ENCODE peak calls at places on chromosome 14, in ten cellular contexts. E is breast epithelium, H is hepatocyte, G is uterus, I is psoas muscle, Q is right lobe of liver, B is IMR-90, A is transverse colon, O is GM23338, T is OCI-LY7. X is an unnamed sample.

GRCh38 chr14:90574640-90575131 is 177.9 kb downstream of the CALM1 start:
- DNase-seq in E (no peak), H (no peak), G (no peak), I (peak; percentile 79), Q (no peak), B (no peak), A (no peak), O (no peak), T (no peak), X (no peak)

GRCh38 chr14:36271939-36272907 is 48.2 kb downstream of the MBIP start:
- DNase-seq in E (no peak), H (no peak), G (no peak), I (no peak), Q (no peak), B (peak; percentile 5), A (peak; percentile 15), O (peak; percentile 56), T (no peak), X (no peak)

GRCh38 chr14:64725360-64725815 is 21.2 kb downstream of the PLEKHG3 start:
- DNase-seq in E (no peak), H (no peak), G (no peak), I (peak; percentile 30), Q (peak; percentile 10), B (no peak), A (no peak), O (no peak), T (no peak), X (no peak)

GRCh38 chr14:96083667-96084320 is 44.6 kb downstream of the C14orf132 start:
- DNase-seq in E (peak; percentile 60), H (no peak), G (no peak), I (no peak), Q (no peak), B (no peak), A (no peak), O (no peak), T (no peak), X (no peak)

GRCh38 chr14:80428171-80428570 is 216.9 kb upstream of the DIO2 start:
- DNase-seq in E (no peak), H (no peak), G (no peak), I (no peak), Q (no peak), B (peak; percentile 47), A (no peak), O (no peak), T (no peak), X (no peak)

GRCh38 chr14:88786715-88787114 is 6.0 kb downstream of the EML5 start:
- DNase-seq in E (no peak), H (no peak), G (no peak), I (no peak), Q (no peak), B (no peak), A (no peak), O (no peak), T (no peak), X (no peak)

GRCh38 chr14:52987042-52987441 is 36.2 kb upstream of the FERMT2 start:
- DNase-seq in E (no peak), H (no peak), G (no peak), I (no peak), Q (no peak), B (no peak), A (no peak), O (no peak), T (no peak), X (no peak)

GRCh38 chr14:33871394-33871793 is 79.5 kb downstream of the EGLN3 start:
- DNase-seq in E (no peak), H (peak; percentile 23), G (no peak), I (no peak), Q (no peak), B (no peak), A (no peak), O (peak; percentile 27), T (no peak), X (no peak)

GRCh38 chr14:21016791-21017190 is 8.1 kb downstream of the NDRG2 start:
- DNase-seq in E (no peak), H (no peak), G (no peak), I (no peak), Q (no peak), B (no peak), A (no peak), O (no peak), T (no peak), X (no peak)

GRCh38 chr14:73176673-73177072 is 40.4 kb downstream of the PSEN1 start:
- DNase-seq in E (no peak), H (no peak), G (no peak), I (no peak), Q (no peak), B (no peak), A (no peak), O (no peak), T (no peak), X (no peak)

GRCh38 chr14:96989293-96989692 is 192.1 kb downstream of the VRK1 start:
- DNase-seq in E (no peak), H (no peak), G (no peak), I (no peak), Q (no peak), B (no peak), A (no peak), O (no peak), T (no peak), X (no peak)

GRCh38 chr14:76352639-76353281 is 23.2 kb upstream of the ESRRB start:
- DNase-seq in E (no peak), H (peak; percentile 84), G (peak; percentile 18), I (peak; percentile 76), Q (peak; percentile 63), B (peak; percentile 26), A (peak; percentile 20), O (peak; percentile 93), T (peak; percentile 7), X (no peak)

GRCh38 chr14:105864116-105864515 is 337.7 kb downstream of the TMEM121 start:
- DNase-seq in E (no peak), H (no peak), G (peak; percentile 2), I (no peak), Q (no peak), B (no peak), A (no peak), O (no peak), T (no peak), X (no peak)

DNA sequence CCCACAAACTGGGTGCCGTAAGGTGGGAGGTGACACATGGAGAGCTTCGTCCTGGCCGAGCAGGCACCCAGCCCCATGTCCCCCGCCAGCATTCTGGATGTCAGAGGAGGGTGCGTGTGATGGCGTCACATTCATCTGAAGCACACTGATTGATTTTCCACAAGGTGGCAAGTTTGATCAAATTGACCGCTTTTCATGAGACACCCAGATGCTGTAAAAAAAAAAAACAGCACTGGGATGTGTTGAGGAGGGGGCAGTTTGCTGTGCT is 24.2 kb downstream of the SLC25A29 start:
- DNase-seq in E (no peak), H (no peak), G (no peak), I (no peak), Q (no peak), B (no peak), A (no peak), O (no peak), T (no peak), X (no peak)
- H3K27ac ChIP-seq in E (peak overlapping the region; percentile 53), H (no peak overlapping the region), G (no peak overlapping the region), I (peak overlapping the region; percentile 48), Q (no peak overlapping the region), B (no peak overlapping the region), A (no peak overlapping the region), O (no peak overlapping the region), T (no peak overlapping the region), X (peak overlapping the region; percentile 95)

DNA sequence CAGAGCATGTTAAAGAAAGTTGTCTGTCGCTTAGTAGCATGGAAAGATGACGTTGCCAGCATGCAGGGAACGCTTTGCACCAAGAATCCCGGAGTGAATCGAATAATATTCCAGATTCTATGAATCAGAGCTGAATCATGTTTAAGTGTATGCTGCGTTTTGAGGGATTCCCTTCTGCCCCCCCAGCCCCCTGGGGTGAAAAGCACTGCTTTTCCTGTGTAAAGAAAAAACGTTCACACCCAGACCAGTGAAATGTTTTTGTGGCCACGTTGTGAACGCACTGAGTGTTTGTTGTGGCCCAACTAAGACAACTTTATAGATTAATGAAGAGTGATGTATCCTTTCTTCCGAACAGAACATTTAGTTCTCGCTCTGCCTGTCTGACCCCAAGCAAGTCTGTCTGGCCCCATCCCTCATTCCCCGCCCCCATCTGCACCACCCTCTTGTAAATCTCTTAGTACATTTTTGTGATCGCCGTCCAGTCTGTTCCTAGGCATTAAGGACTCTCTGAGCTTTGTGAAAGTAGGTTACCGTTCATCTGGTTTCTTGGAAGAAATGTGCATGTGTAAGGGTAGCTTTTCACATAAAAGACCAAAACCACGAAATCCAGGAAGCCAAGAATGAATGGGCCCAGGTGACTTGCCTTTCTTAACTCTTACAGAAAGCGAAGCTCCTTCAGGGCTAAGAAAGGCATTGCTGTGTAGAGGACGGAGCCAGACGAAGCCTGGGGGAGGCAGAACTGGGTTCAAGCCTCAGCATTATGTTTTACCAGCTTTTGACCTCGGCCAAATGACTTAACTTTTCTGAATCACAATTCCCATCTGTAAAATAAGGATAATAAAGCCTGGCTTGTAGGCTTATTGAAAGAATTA is 103.1 kb downstream of the SAMD4A start:
- DNase-seq in E (no peak), H (peak; percentile 58), G (peak; percentile 85), I (peak; percentile 60), Q (no peak), B (peak; percentile 85), A (peak; percentile 52), O (no peak), T (no peak), X (no peak)
- H3K4me3 ChIP-seq in E (no peak overlapping the region), H (no peak overlapping the region), G (no peak overlapping the region), I (no peak overlapping the region), Q (no peak overlapping the region), B (no peak overlapping the region), A (no peak overlapping the region), O (no peak overlapping the region), T (no peak overlapping the region), X (no peak overlapping the region)

DNA sequence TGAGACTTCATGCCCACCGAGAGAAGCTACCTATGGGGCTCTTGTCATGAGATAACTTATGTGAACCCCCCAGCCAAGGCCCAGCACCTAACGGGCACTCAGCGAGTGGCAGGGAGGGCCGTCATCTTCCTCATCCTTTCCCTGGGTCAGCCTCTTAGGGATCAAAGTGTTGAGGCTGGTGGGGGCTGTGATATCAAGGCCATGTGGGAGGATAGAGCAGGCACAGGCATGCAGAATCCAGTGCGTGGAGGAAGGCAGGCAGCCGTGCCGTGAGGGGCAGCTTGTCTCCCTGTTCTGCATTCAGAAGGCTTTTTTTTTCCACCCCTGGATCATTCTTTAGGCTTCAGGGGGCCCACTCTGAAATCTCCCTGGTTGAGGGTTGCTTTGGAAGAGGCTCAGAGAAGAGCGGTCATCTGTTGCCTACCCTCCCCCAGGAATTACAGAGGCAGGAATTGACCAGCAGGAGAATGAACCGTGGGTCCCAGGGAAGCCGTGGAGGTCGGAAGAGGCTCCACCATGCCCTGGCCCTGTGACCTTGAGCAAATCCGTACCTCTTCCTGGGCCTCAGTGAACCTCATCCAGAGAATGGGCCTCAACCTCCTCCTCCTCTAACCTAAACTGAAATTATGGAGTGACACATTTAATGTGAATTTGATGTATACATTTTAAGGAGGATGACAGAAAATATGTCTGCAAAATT is 62.8 kb downstream of the BEGAIN start:
- DNase-seq in E (no peak), H (peak; percentile 3), G (no peak), I (no peak), Q (no peak), B (no peak), A (no peak), O (no peak), T (no peak), X (no peak)
- TF ChIP-seq CTCF in E (no peak), H (no peak), G (no peak), I (no peak), Q (no peak), B (no peak), A (no peak), O (no peak), T (no peak), X (no peak)

DNA sequence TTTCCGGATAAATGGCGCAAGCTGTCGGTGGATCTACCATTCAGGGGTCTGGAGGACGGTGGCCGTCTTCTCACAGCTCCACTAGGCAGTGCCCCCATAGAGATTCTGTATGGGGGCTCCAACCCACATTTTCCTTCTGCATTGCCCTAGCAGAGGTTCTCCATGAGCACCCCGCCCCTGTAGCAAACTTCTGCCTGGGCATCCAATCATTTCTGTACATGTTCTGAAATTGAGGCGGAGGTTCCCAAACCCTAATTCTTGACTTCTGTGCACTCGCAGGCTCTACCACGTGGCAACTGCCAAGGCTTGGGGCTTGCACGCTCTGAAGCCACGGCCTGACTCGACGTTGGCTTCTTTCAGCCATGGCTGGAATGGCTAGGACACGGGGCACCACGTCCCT is 5.1 kb upstream of the SERPINA10 start:
- DNase-seq in E (no peak), H (no peak), G (no peak), I (no peak), Q (no peak), B (no peak), A (no peak), O (no peak), T (no peak), X (no peak)
- H3K27ac ChIP-seq in E (no peak overlapping the region), H (peak overlapping the region; percentile 34), G (no peak overlapping the region), I (no peak overlapping the region), Q (peak overlapping the region; percentile 94), B (no peak overlapping the region), A (no peak overlapping the region), O (no peak overlapping the region), T (no peak overlapping the region), X (no peak overlapping the region)

X was measured in esophagus squamous epithelium.